ENCODE peak calls at places on chromosomes 2 and 18, in seven cellular contexts. D is suprapubic skin, J is GM20000, G is HFF-Myc, Q is cardiac fibroblast, L is OCI-LY7, I is ovary. P is an unnamed sample.

GRCh38 chr2:173249661-173250641 is 104.7 kb upstream of the CDCA7 start:
- DNase-seq in D (no peak), J (no peak), G (no peak), Q (no peak), L (no peak), I (no peak), P (no peak)

GRCh38 chr2:5121677-5122076 is 570.5 kb upstream of the SOX11 start:
- DNase-seq in D (no peak), J (no peak), G (no peak), Q (no peak), L (no peak), I (no peak), P (no peak)

GRCh38 chr2:45055261-45055660 is 46.0 kb upstream of the SIX2 start:
- DNase-seq in D (no peak), J (no peak), G (no peak), Q (no peak), L (no peak), I (no peak), P (no peak)

GRCh38 chr2:107721581-107721980 is 105.1 kb upstream of the RGPD4 start:
- DNase-seq in D (no peak), J (no peak), G (no peak), Q (no peak), L (no peak), I (no peak), P (no peak)

GRCh38 chr2:207418422-207418821 is 111.3 kb upstream of the CREB1 start:
- DNase-seq in D (no peak), J (no peak), G (no peak), Q (no peak), L (no peak), I (no peak), P (no peak)

GRCh38 chr2:176449852-176450251 is 180.6 kb downstream of the MTX2 start:
- DNase-seq in D (no peak), J (no peak), G (no peak), Q (no peak), L (no peak), I (no peak), P (no peak)

GRCh38 chr2:157438907-157439791 is 4.7 kb downstream of the CYTIP start:
- DNase-seq in D (no peak), J (no peak), G (no peak), Q (peak), L (peak), I (no peak), P (no peak)

GRCh38 chr18:35504996-35505395 is 7.2 kb upstream of the INO80C start:
- DNase-seq in D (no peak), J (no peak), G (no peak), Q (no peak), L (no peak), I (no peak), P (no peak)

GRCh38 chr2:199456383-199457146 is 1.2 kb downstream of the SATB2 start:
- DNase-seq in D (no peak), J (no peak), G (no peak), Q (no peak), L (peak), I (no peak), P (no peak)

GRCh38 chr2:37652199-37652640 is 19.2 kb downstream of the CDC42EP3 start:
- DNase-seq in D (no peak), J (peak), G (peak), Q (peak), L (peak), I (no peak), P (no peak)

GRCh38 chr2:224359569-224359968 is 42.3 kb downstream of the FAM124B start:
- DNase-seq in D (no peak), J (peak), G (no peak), Q (peak), L (peak), I (no peak), P (no peak)
- TF ChIP-seq CTCF in D (no peak), J (peak), G (peak), Q (peak), L (peak), I (no peak), P (peak)

GRCh38 chr2:73112913-73113633 is at the start of gene RAB11FIP5:
- DNase-seq in D (peak), J (peak), G (no peak), Q (peak), L (peak), I (peak), P (no peak)

GRCh38 chr2:73110622-73111299 is 2.0 kb downstream of the RAB11FIP5 start:
- DNase-seq in D (no peak), J (no peak), G (no peak), Q (no peak), L (no peak), I (no peak), P (no peak)

GRCh38 chr2:73113634-73113958 is 848 bp upstream of the RAB11FIP5 start:
- DNase-seq in D (no peak), J (no peak), G (no peak), Q (no peak), L (no peak), I (no peak), P (no peak)

GRCh38 chr2:73111300-73112025 is 1.3 kb downstream of the RAB11FIP5 start:
- DNase-seq in D (peak), J (no peak), G (no peak), Q (peak), L (no peak), I (no peak), P (no peak)

GRCh38 chr2:73112026-73112912 is 479 bp downstream of the RAB11FIP5 start:
- DNase-seq in D (peak), J (peak), G (no peak), Q (peak), L (no peak), I (peak), P (no peak)
- TF ChIP-seq CTCF in D (no peak), J (no peak), G (no peak), Q (no peak), L (no peak), I (peak), P (peak)

GRCh38 chr18:78153362-78153761 is 826.3 kb upstream of the SALL3 start:
- DNase-seq in D (no peak), J (no peak), G (no peak), Q (no peak), L (no peak), I (no peak), P (peak)

GRCh38 chr18:78151234-78151633 is 828.4 kb upstream of the SALL3 start:
- DNase-seq in D (no peak), J (no peak), G (no peak), Q (no peak), L (no peak), I (no peak), P (peak)

GRCh38 chr18:78154444-78154843 is 825.2 kb upstream of the SALL3 start:
- DNase-seq in D (no peak), J (no peak), G (no peak), Q (no peak), L (no peak), I (no peak), P (peak)

GRCh38 chr18:78150590-78150989 is 829.0 kb upstream of the SALL3 start:
- DNase-seq in D (no peak), J (no peak), G (no peak), Q (no peak), L (no peak), I (no peak), P (no peak)

DNA sequence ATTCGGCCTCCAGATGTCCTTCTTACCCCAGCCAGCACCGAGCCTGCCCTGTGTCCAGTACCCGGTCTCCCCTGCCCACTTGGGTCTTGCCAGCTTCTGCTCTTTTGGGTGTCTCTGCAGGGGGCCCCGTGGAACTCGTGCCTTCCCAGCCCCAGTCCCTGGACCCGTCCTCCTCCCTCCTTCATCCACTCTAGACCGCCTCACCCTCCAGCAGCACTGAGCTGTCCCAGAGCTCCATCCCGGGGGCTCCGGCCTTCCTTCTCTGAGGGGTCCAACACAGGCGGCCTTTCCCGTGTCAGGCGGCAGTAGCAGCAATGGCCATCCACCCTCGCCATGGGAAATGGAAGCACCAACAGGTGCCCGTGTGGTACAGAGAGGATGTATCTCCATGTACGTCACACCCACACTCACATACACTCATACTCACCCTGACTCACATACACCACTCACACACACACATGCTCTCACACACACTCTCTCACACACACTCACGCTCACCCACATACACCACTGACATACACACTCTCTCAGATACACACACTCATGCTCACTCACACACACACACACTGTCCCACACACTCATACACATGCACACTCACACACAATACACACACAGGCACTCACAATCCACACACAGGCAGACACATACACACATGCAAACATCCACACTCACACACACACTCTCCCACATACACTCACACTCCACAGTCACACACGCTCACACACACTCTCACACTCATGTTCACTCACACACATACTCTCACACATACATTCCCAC is 827.5 kb upstream of the SALL3 start:
- DNase-seq in D (no peak), J (no peak), G (no peak), Q (no peak), L (no peak), I (no peak), P (peak)
- TF ChIP-seq CTCF in D (no peak), J (no peak), G (no peak), Q (no peak), L (no peak), I (no peak), P (no peak)

GRCh38 chr18:48295586-48296311 is 113.4 kb downstream of the ZBTB7C start:
- DNase-seq in D (peak), J (no peak), G (no peak), Q (peak), L (no peak), I (no peak), P (no peak)
- TF ChIP-seq CTCF in D (no peak), J (peak), G (peak), Q (peak), L (no peak), I (no peak), P (peak)

DNA sequence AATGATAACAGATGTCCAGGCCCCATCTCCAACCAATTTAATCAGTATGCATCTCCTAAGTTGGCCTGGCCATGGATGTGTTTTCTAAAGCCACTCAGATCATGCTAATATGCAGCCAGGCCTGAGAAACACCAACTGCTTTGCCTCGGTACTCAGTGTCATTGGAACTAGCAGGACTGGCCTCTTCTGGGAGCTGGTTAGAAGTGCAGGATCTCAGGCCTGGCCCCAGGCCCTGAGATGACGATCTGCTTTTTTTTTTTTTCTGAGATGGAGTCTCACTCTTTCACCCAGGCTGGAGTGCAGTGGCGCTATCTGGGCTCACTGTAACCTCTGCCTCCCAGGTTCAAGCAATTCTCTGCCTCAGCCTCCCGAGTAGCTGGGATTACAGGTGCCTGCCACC is 69.1 kb downstream of the IRS1 start:
- DNase-seq in D (no peak), J (no peak), G (no peak), Q (peak), L (no peak), I (no peak), P (no peak)
- TF ChIP-seq CTCF in D (no peak), J (no peak), G (no peak), Q (peak), L (no peak), I (no peak), P (peak)

GRCh38 chr2:119126650-119127049 is 31.9 kb downstream of the C1QL2 start:
- DNase-seq in D (no peak), J (peak), G (no peak), Q (peak), L (peak), I (no peak), P (no peak)
- TF ChIP-seq CTCF in D (peak), J (peak), G (peak), Q (peak), L (peak), I (no peak), P (peak)

DNA sequence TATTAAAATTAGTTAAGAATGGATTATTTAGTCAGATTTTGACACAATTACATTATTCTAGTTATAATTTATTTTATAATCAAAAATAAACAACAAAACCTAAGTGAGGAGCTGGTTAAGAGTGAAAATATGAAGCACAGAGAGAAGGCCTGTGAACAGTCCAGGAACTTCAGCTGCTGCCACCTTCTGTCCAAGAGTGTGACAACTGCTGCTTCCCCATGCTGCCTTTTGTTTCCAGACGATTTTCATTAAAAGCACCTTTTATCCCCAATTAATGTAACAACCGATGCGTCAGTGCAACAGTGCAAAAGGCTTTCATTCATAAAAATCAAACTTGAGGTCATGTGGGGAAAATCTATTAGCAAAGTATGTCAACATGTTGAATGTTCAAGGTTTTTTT is 363.6 kb downstream of the CTNNA2 start:
- DNase-seq in D (no peak), J (no peak), G (no peak), Q (no peak), L (peak), I (no peak), P (no peak)
- TF ChIP-seq CTCF in D (no peak), J (no peak), G (peak), Q (no peak), L (peak), I (no peak), P (peak)